ENCODE peak calls at places on chromosomes 6 and 20, in nine cellular contexts. G is activated gamma-delta T cell treated with anti-CD3 and anti-CD28 coated beads, Interleukin-2, amount 50 U/mL, for 16 hours; X is AG09319; S is A549; P is NCI-H1092 treated with DMSO at 0.1 percent for 48 hours; A is T-cell; D is stimulated activated CD4-positive, alpha-beta T cell treated with anti-CD3 and anti-CD28 coated beads, Interleukin-1b, Interleukin-23, amount 100 ng/mL, for 24 hours; M is psoas muscle; Q is frontal cortex. Y is an unnamed sample.

GRCh38 chr6:12245763-12246720 is 44.1 kb upstream of the EDN1 start:
- DNase-seq in G (no peak), X (no peak), S (peak; percentile 27), P (no peak), A (no peak), D (no peak), M (no peak), Q (no peak), Y (no peak)

GRCh38 chr6:150254671-150255228 is 111.9 kb downstream of the PPP1R14C start:
- DNase-seq in G (no peak), X (no peak), S (no peak), P (no peak), A (no peak), D (no peak), M (no peak), Q (no peak), Y (no peak)

GRCh38 chr20:21048841-21049273 is 57.3 kb downstream of the LINC00237 start:
- DNase-seq in G (peak; percentile 14), X (no peak), S (peak; percentile 50), P (peak; percentile 3), A (peak; percentile 43), D (peak; percentile 27), M (peak; percentile 17), Q (no peak), Y (peak; percentile 46)

GRCh38 chr20:10369723-10370090 is 64.3 kb downstream of the MKKS start:
- DNase-seq in G (no peak), X (peak; percentile 29), S (peak; percentile 95), P (no peak), A (no peak), D (no peak), M (no peak), Q (no peak), Y (no peak)

GRCh38 chr6:160812097-160812496 is 110.1 kb downstream of the PLG start:
- DNase-seq in G (no peak), X (no peak), S (no peak), P (no peak), A (no peak), D (no peak), M (no peak), Q (no peak), Y (no peak)

GRCh38 chr6:154403803-154404202 is 47.2 kb upstream of the IPCEF1 start:
- DNase-seq in G (no peak), X (peak; percentile 71), S (no peak), P (peak; percentile 10), A (no peak), D (no peak), M (no peak), Q (no peak), Y (peak; percentile 73)

GRCh38 chr6:132126150-132126549 is 175.0 kb upstream of the CCN2 start:
- DNase-seq in G (no peak), X (no peak), S (no peak), P (no peak), A (no peak), D (no peak), M (no peak), Q (no peak), Y (no peak)

GRCh38 chr6:13711384-13711725 is 280 bp downstream of the RANBP9 start:
- DNase-seq in G (peak; percentile 44), X (no peak), S (no peak), P (peak; percentile 62), A (no peak), D (no peak), M (no peak), Q (no peak), Y (no peak)

GRCh38 chr6:74114428-74114827 is 418.4 kb downstream of the CD109 start:
- DNase-seq in G (no peak), X (no peak), S (no peak), P (no peak), A (no peak), D (no peak), M (no peak), Q (no peak), Y (no peak)

GRCh38 chr20:555933-556332 is 12.3 kb upstream of the CSNK2A1 start:
- DNase-seq in G (no peak), X (no peak), S (no peak), P (peak; percentile 11), A (no peak), D (no peak), M (no peak), Q (no peak), Y (peak; percentile 84)

GRCh38 chr6:147872002-147872401 is 363.5 kb downstream of the SAMD5 start:
- DNase-seq in G (no peak), X (no peak), S (no peak), P (no peak), A (no peak), D (no peak), M (no peak), Q (no peak), Y (no peak)

GRCh38 chr20:44736170-44737021 is 9.3 kb upstream of the KCNK15 start:
- DNase-seq in G (no peak), X (peak; percentile 39), S (peak; percentile 97), P (peak; percentile 18), A (peak; percentile 12), D (no peak), M (no peak), Q (peak; percentile 61), Y (peak; percentile 44)

GRCh38 chr6:53287336-53288225 is 61.2 kb downstream of the ELOVL5 start:
- DNase-seq in G (no peak), X (no peak), S (no peak), P (peak; percentile 71), A (no peak), D (no peak), M (no peak), Q (no peak), Y (peak; percentile 66)

GRCh38 chr6:137647762-137648412 is 153.7 kb upstream of the OLIG3 start:
- DNase-seq in G (no peak), X (no peak), S (no peak), P (no peak), A (no peak), D (no peak), M (no peak), Q (no peak), Y (no peak)

GRCh38 chr20:47453167-47453782 is 48.4 kb upstream of the NCOA3 start:
- DNase-seq in G (no peak), X (peak; percentile 43), S (peak; percentile 93), P (no peak), A (no peak), D (peak; percentile 9), M (no peak), Q (no peak), Y (no peak)

GRCh38 chr6:21348462-21349195 is 244.9 kb upstream of the SOX4 start:
- DNase-seq in G (no peak), X (no peak), S (peak; percentile 7), P (no peak), A (no peak), D (no peak), M (peak; percentile 39), Q (no peak), Y (peak; percentile 27)

GRCh38 chr20:35007413-35007812 is 51.7 kb downstream of the MYH7B start:
- DNase-seq in G (no peak), X (no peak), S (no peak), P (no peak), A (no peak), D (no peak), M (peak; percentile 3), Q (peak; percentile 6), Y (no peak)

GRCh38 chr6:137261393-137262154 is 42.4 kb upstream of the IFNGR1 start:
- DNase-seq in G (no peak), X (no peak), S (peak; percentile 54), P (no peak), A (no peak), D (no peak), M (no peak), Q (no peak), Y (no peak)

GRCh38 chr6:13766201-13766634 is 48.1 kb downstream of the MCUR1 start:
- DNase-seq in G (no peak), X (no peak), S (no peak), P (no peak), A (no peak), D (no peak), M (no peak), Q (no peak), Y (no peak)

GRCh38 chr6:21414065-21414464 is 179.5 kb upstream of the SOX4 start:
- DNase-seq in G (no peak), X (no peak), S (no peak), P (no peak), A (no peak), D (no peak), M (no peak), Q (no peak), Y (no peak)

GRCh38 chr6:38166411-38167240 is 347.1 kb downstream of the ZFAND3 start:
- DNase-seq in G (no peak), X (no peak), S (no peak), P (no peak), A (no peak), D (no peak), M (no peak), Q (no peak), Y (no peak)

GRCh38 chr6:104527761-104528415 is 331.8 kb downstream of the HACE1 start:
- DNase-seq in G (no peak), X (no peak), S (peak; percentile 20), P (no peak), A (no peak), D (no peak), M (no peak), Q (no peak), Y (no peak)

GRCh38 chr6:151242420-151242841 is 2.7 kb downstream of the AKAP12 start:
- DNase-seq in G (no peak), X (no peak), S (no peak), P (no peak), A (no peak), D (no peak), M (no peak), Q (no peak), Y (no peak)

GRCh38 chr6:138509371-138509770 is 10.1 kb upstream of the NHSL1 start:
- DNase-seq in G (no peak), X (no peak), S (peak; percentile 62), P (peak; percentile 34), A (peak; percentile 12), D (no peak), M (no peak), Q (no peak), Y (no peak)

GRCh38 chr6:156617376-156617775 is 159.8 kb upstream of the ARID1B start:
- DNase-seq in G (no peak), X (no peak), S (peak; percentile 9), P (no peak), A (no peak), D (no peak), M (no peak), Q (no peak), Y (no peak)

GRCh38 chr6:90284745-90285481 is 11.7 kb downstream of the BACH2 start:
- DNase-seq in G (no peak), X (no peak), S (peak; percentile 4), P (no peak), A (no peak), D (no peak), M (no peak), Q (no peak), Y (no peak)

GRCh38 chr6:144534123-144534676 is 249.1 kb downstream of the UTRN start:
- DNase-seq in G (no peak), X (peak; percentile 10), S (no peak), P (no peak), A (no peak), D (no peak), M (no peak), Q (no peak), Y (no peak)

GRCh38 chr6:722608-723007 is 29.7 kb upstream of the EXOC2 start:
- DNase-seq in G (no peak), X (peak; percentile 66), S (no peak), P (no peak), A (no peak), D (no peak), M (no peak), Q (no peak), Y (no peak)

GRCh38 chr20:36098364-36098763 is 56.2 kb upstream of the EPB41L1 start:
- DNase-seq in G (no peak), X (no peak), S (no peak), P (no peak), A (no peak), D (no peak), M (no peak), Q (no peak), Y (no peak)

GRCh38 chr20:62224113-62224855 is 4.2 kb upstream of the HRH3 start:
- DNase-seq in G (no peak), X (no peak), S (no peak), P (no peak), A (no peak), D (no peak), M (no peak), Q (no peak), Y (no peak)

GRCh38 chr6:21441386-21441785 is 152.2 kb upstream of the SOX4 start:
- DNase-seq in G (no peak), X (no peak), S (no peak), P (no peak), A (no peak), D (no peak), M (no peak), Q (no peak), Y (no peak)